ENCODE peak calls at places on chromosomes 5 and 9, in eight cellular contexts. W is transverse colon, Z is mammary epithelial cell, A is heart right ventricle, K is AG09309, Q is foreskin keratinocyte, I is foreskin fibroblast, V is tibial nerve. G is an unnamed sample.

GRCh38 chr9:89497181-89497963 is 541 bp downstream of the SEMA4D start:
- DNase-seq in W (peak), Z (no peak), A (no peak), K (no peak), Q (no peak), I (no peak), V (no peak), G (peak)

GRCh38 chr5:9209846-9210547 is 335.9 kb downstream of the SEMA5A start:
- DNase-seq in W (no peak), Z (peak), A (no peak), K (peak), Q (no peak), I (peak), V (no peak), G (no peak)

GRCh38 chr9:136171009-136171800 is 33.7 kb downstream of the LHX3 start:
- DNase-seq in W (no peak), Z (no peak), A (no peak), K (no peak), Q (no peak), I (no peak), V (no peak), G (no peak)

GRCh38 chr9:34179528-34180138 is 790 bp downstream of the UBAP1 start:
- DNase-seq in W (peak), Z (peak), A (no peak), K (peak), Q (no peak), I (peak), V (no peak), G (peak)

GRCh38 chr5:129021744-129022143 is 56.5 kb downstream of the SLC27A6 start:
- DNase-seq in W (no peak), Z (no peak), A (no peak), K (no peak), Q (no peak), I (no peak), V (no peak), G (no peak)

GRCh38 chr5:57466544-57466943 is 16.1 kb downstream of the ACTBL2 start:
- DNase-seq in W (no peak), Z (no peak), A (no peak), K (no peak), Q (no peak), I (peak), V (no peak), G (no peak)

GRCh38 chr9:117494401-117495130 is 79.7 kb upstream of the ASTN2 start:
- DNase-seq in W (no peak), Z (no peak), A (no peak), K (no peak), Q (no peak), I (no peak), V (no peak), G (no peak)

GRCh38 chr9:114908796-114909448 is 21.5 kb downstream of the TNFSF8 start:
- DNase-seq in W (no peak), Z (no peak), A (no peak), K (no peak), Q (no peak), I (peak), V (no peak), G (no peak)

GRCh38 chr5:52787600-52788504 is at the start of the genes ITGA1 and PELO:
- DNase-seq in W (peak), Z (peak), A (peak), K (peak), Q (no peak), I (peak), V (peak), G (peak)

GRCh38 chr5:72066658-72067057 is 40.6 kb upstream of the MAP1B start:
- DNase-seq in W (no peak), Z (peak), A (no peak), K (peak), Q (peak), I (peak), V (no peak), G (peak)

GRCh38 chr9:104836235-104836634 is 72.3 kb downstream of the NIPSNAP3B start:
- DNase-seq in W (no peak), Z (no peak), A (no peak), K (no peak), Q (no peak), I (peak), V (no peak), G (no peak)

GRCh38 chr5:170467000-170467707 is 36.7 kb upstream of the KCNIP1 start:
- DNase-seq in W (no peak), Z (peak), A (no peak), K (peak), Q (peak), I (peak), V (no peak), G (peak)

GRCh38 chr9:72991772-72992171 is 38.9 kb upstream of the ALDH1A1 start:
- DNase-seq in W (no peak), Z (no peak), A (no peak), K (no peak), Q (no peak), I (no peak), V (no peak), G (no peak)

GRCh38 chr5:34022131-34022705 is 14.4 kb upstream of the AMACR start:
- DNase-seq in W (no peak), Z (peak), A (no peak), K (no peak), Q (no peak), I (peak), V (no peak), G (no peak)

GRCh38 chr5:1174122-1174936 is 27.1 kb upstream of the SLC6A19 start:
- DNase-seq in W (peak), Z (peak), A (peak), K (peak), Q (no peak), I (peak), V (peak), G (peak)

GRCh38 chr9:111916234-111916645 is 19.6 kb downstream of the UGCG start:
- DNase-seq in W (no peak), Z (no peak), A (no peak), K (no peak), Q (no peak), I (no peak), V (no peak), G (no peak)

GRCh38 chr9:26264709-26265601 is 586.7 kb upstream of the TUSC1 start:
- DNase-seq in W (no peak), Z (peak), A (no peak), K (peak), Q (peak), I (peak), V (no peak), G (no peak)

GRCh38 chr5:146229222-146229621 is 25.8 kb downstream of the RBM27 start:
- DNase-seq in W (no peak), Z (no peak), A (no peak), K (no peak), Q (no peak), I (no peak), V (no peak), G (no peak)

GRCh38 chr5:64742411-64742810 is 26.1 kb downstream of the SREK1IP1 start:
- DNase-seq in W (no peak), Z (no peak), A (no peak), K (no peak), Q (no peak), I (no peak), V (no peak), G (no peak)

GRCh38 chr5:44935262-44935661 is 126.5 kb downstream of the MRPS30 start:
- DNase-seq in W (no peak), Z (peak), A (no peak), K (no peak), Q (no peak), I (no peak), V (no peak), G (no peak)
- TF ChIP-seq CTCF in W (no peak), Z (peak), A (no peak), K (no peak), Q (no peak), I (peak), V (no peak), G (no peak)

GRCh38 chr9:107290619-107291018 is 7.5 kb downstream of the RAD23B start:
- DNase-seq in W (no peak), Z (no peak), A (no peak), K (no peak), Q (no peak), I (no peak), V (no peak), G (no peak)
- TF ChIP-seq CTCF in W (no peak), Z (no peak), A (no peak), K (no peak), Q (no peak), I (no peak), V (no peak), G (no peak)

GRCh38 chr9:130627051-130627450 is 37.3 kb upstream of the PRDM12 start:
- DNase-seq in W (no peak), Z (no peak), A (no peak), K (no peak), Q (no peak), I (no peak), V (no peak), G (no peak)

GRCh38 chr9:130627896-130628792 is 36.2 kb upstream of the PRDM12 start:
- DNase-seq in W (no peak), Z (no peak), A (no peak), K (no peak), Q (peak), I (no peak), V (no peak), G (no peak)

GRCh38 chr9:130623466-130623865 is 40.9 kb upstream of the PRDM12 start:
- DNase-seq in W (no peak), Z (no peak), A (no peak), K (no peak), Q (no peak), I (no peak), V (no peak), G (no peak)

GRCh38 chr9:130624154-130624553 is 40.2 kb upstream of the PRDM12 start:
- DNase-seq in W (no peak), Z (no peak), A (no peak), K (no peak), Q (no peak), I (no peak), V (no peak), G (no peak)

GRCh38 chr9:130626249-130626982 is 38.0 kb upstream of the PRDM12 start:
- DNase-seq in W (no peak), Z (no peak), A (peak), K (no peak), Q (no peak), I (no peak), V (no peak), G (no peak)
- TF ChIP-seq CTCF in W (no peak), Z (no peak), A (no peak), K (peak), Q (no peak), I (no peak), V (no peak), G (no peak)

GRCh38 chr5:93620487-93621339 is 37.7 kb downstream of the NR2F1 start:
- DNase-seq in W (peak), Z (peak), A (peak), K (no peak), Q (peak), I (peak), V (no peak), G (peak)
- TF ChIP-seq CTCF in W (no peak), Z (no peak), A (no peak), K (no peak), Q (peak), I (no peak), V (no peak), G (peak)

GRCh38 chr5:168114444-168115017 is 176.9 kb upstream of the WWC1 start:
- DNase-seq in W (peak), Z (peak), A (peak), K (no peak), Q (peak), I (peak), V (peak), G (peak)
- TF ChIP-seq CTCF in W (peak), Z (peak), A (peak), K (peak), Q (peak), I (peak), V (no peak), G (peak)

GRCh38 chr9:129720181-129720864 is 32.5 kb downstream of the PTGES start:
- DNase-seq in W (no peak), Z (no peak), A (no peak), K (no peak), Q (no peak), I (no peak), V (no peak), G (no peak)
- TF ChIP-seq CTCF in W (no peak), Z (peak), A (no peak), K (peak), Q (peak), I (peak), V (no peak), G (peak)